ENCODE peak calls at places on chromosomes 5 and 9, in seven cellular contexts. One of them, this sample, is unnamed.

GRCh38 chr5:139761501-139761900 is 34.1 kb upstream of the PSD2 start:
- DNase-seq in lower leg skin: no peak
- DNase-seq in OCI-LY7: no peak
- DNase-seq in CD8-positive, alpha-beta memory T cell: no peak
- DNase-seq in IMR-90: no peak
- DNase-seq in left lung: no peak
- DNase-seq in cardiac muscle cell: no peak
- DNase-seq in this sample: no peak

GRCh38 chr5:37774912-37775483 is 64.8 kb downstream of the GDNF start:
- DNase-seq in OCI-LY7: peak; percentile 7
- DNase-seq in IMR-90: peak; percentile 31
- DNase-seq in lower leg skin: no peak
- DNase-seq in cardiac muscle cell: no peak
- DNase-seq in left lung: no peak
- DNase-seq in CD8-positive, alpha-beta memory T cell: no peak
- DNase-seq in this sample: peak; percentile 8

GRCh38 chr5:38548064-38548759 is 8.2 kb downstream of the LIFR start:
- DNase-seq in CD8-positive, alpha-beta memory T cell: no peak
- DNase-seq in OCI-LY7: no peak
- DNase-seq in lower leg skin: no peak
- DNase-seq in cardiac muscle cell: no peak
- DNase-seq in IMR-90: no peak
- DNase-seq in left lung: no peak
- DNase-seq in this sample: no peak

GRCh38 chr9:134475051-134475790 is 149.0 kb downstream of the RXRA start:
- DNase-seq in CD8-positive, alpha-beta memory T cell: no peak
- DNase-seq in left lung: no peak
- DNase-seq in cardiac muscle cell: no peak
- DNase-seq in IMR-90: peak; percentile 81
- DNase-seq in lower leg skin: peak; percentile 95
- DNase-seq in OCI-LY7: no peak
- DNase-seq in this sample: no peak

GRCh38 chr9:10268500-10269485 is 344.0 kb downstream of the PTPRD start:
- DNase-seq in OCI-LY7: peak; percentile 50
- DNase-seq in cardiac muscle cell: peak; percentile 78
- DNase-seq in IMR-90: peak; percentile 12
- DNase-seq in left lung: no peak
- DNase-seq in lower leg skin: no peak
- DNase-seq in CD8-positive, alpha-beta memory T cell: no peak
- DNase-seq in this sample: no peak

GRCh38 chr9:95497772-95498171 is 19.0 kb downstream of the PTCH1 start:
- DNase-seq in OCI-LY7: no peak
- DNase-seq in IMR-90: peak; percentile 77
- DNase-seq in CD8-positive, alpha-beta memory T cell: no peak
- DNase-seq in left lung: no peak
- DNase-seq in lower leg skin: no peak
- DNase-seq in cardiac muscle cell: no peak
- DNase-seq in this sample: no peak

GRCh38 chr5:174724484-174725260 is at the start of gene MSX2:
- DNase-seq in cardiac muscle cell: peak; percentile 98
- DNase-seq in IMR-90: peak; percentile 86
- DNase-seq in CD8-positive, alpha-beta memory T cell: no peak
- DNase-seq in lower leg skin: peak; percentile 97
- DNase-seq in OCI-LY7: no peak
- DNase-seq in left lung: peak; percentile 89
- DNase-seq in this sample: no peak

GRCh38 chr9:93064392-93065124 is 6.1 kb downstream of the SUSD3 start:
- DNase-seq in OCI-LY7: peak; percentile 98
- DNase-seq in cardiac muscle cell: no peak
- DNase-seq in IMR-90: no peak
- DNase-seq in lower leg skin: no peak
- DNase-seq in CD8-positive, alpha-beta memory T cell: peak; percentile 96
- DNase-seq in left lung: peak; percentile 83
- DNase-seq in this sample: peak; percentile 93

GRCh38 chr5:175694371-175695160 is 36.7 kb downstream of the HRH2 start:
- DNase-seq in OCI-LY7: no peak
- DNase-seq in cardiac muscle cell: no peak
- DNase-seq in lower leg skin: no peak
- DNase-seq in IMR-90: no peak
- DNase-seq in left lung: peak; percentile 65
- DNase-seq in CD8-positive, alpha-beta memory T cell: no peak
- DNase-seq in this sample: no peak

GRCh38 chr9:88922091-88922490 is 69.2 kb upstream of the S1PR3 start:
- DNase-seq in IMR-90: no peak
- DNase-seq in OCI-LY7: peak; percentile 93
- DNase-seq in CD8-positive, alpha-beta memory T cell: peak; percentile 78
- DNase-seq in lower leg skin: no peak
- DNase-seq in left lung: no peak
- DNase-seq in cardiac muscle cell: no peak
- DNase-seq in this sample: peak; percentile 37

GRCh38 chr5:56802235-56802634 is 13.1 kb upstream of the MAP3K1 start:
- DNase-seq in lower leg skin: no peak
- DNase-seq in OCI-LY7: no peak
- DNase-seq in cardiac muscle cell: no peak
- DNase-seq in IMR-90: no peak
- DNase-seq in CD8-positive, alpha-beta memory T cell: no peak
- DNase-seq in left lung: no peak
- DNase-seq in this sample: no peak

GRCh38 chr5:173940269-173940668 is 48.7 kb upstream of the C5orf47 start:
- DNase-seq in cardiac muscle cell: no peak
- DNase-seq in left lung: no peak
- DNase-seq in CD8-positive, alpha-beta memory T cell: no peak
- DNase-seq in OCI-LY7: no peak
- DNase-seq in lower leg skin: no peak
- DNase-seq in IMR-90: no peak
- DNase-seq in this sample: no peak

GRCh38 chr5:43231977-43232376 is 40.0 kb downstream of the NIM1K start:
- DNase-seq in CD8-positive, alpha-beta memory T cell: no peak
- DNase-seq in OCI-LY7: peak; percentile 13
- DNase-seq in left lung: no peak
- DNase-seq in lower leg skin: no peak
- DNase-seq in IMR-90: no peak
- DNase-seq in cardiac muscle cell: no peak
- DNase-seq in this sample: no peak

GRCh38 chr5:149937610-149938009 is 7.0 kb downstream of the PDE6A start:
- DNase-seq in CD8-positive, alpha-beta memory T cell: no peak
- DNase-seq in left lung: no peak
- DNase-seq in IMR-90: no peak
- DNase-seq in lower leg skin: no peak
- DNase-seq in cardiac muscle cell: no peak
- DNase-seq in OCI-LY7: no peak
- DNase-seq in this sample: no peak

DNA sequence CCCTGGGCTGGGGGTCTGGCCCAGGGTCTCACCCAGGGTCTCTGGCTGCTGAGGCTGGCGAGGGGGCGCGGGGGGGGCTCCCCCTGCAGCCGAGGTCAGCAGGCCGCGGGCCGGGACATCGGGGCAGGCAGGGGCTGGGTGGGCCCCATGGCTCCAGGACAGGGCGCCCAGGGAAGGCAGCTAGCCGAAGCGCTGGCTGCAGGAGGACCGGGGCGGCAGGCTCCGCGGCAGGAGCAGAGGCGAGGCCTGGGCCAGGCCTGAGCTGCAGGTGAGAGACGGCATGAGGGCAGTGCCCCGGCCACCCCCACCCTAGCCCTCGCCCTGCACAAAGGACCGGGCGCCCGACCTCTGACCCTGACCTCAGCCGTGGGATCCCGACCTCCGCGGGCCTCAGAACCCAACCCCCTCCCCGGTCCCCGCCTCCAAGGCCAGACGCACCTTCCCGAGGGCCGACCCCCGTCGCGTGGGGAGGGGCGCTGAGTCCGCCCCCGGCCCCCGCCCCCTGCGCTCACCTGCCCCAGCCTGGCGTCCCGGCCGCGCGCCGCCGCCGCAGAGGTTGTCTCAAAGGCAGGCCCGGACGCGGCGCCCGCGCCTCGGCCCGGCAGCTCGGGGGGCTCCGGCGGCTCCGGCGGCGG is 446 bp downstream of the RNF208 start:
- DNase-seq in lower leg skin: no peak
- DNase-seq in IMR-90: no peak
- DNase-seq in left lung: no peak
- DNase-seq in cardiac muscle cell: peak; percentile 57
- DNase-seq in CD8-positive, alpha-beta memory T cell: peak; percentile 52
- DNase-seq in OCI-LY7: no peak
- DNase-seq in this sample: no peak
- H3K4me3 ChIP-seq in lower leg skin: no peak overlapping the region
- H3K4me3 ChIP-seq in IMR-90: peak overlapping the region; percentile 25
- H3K4me3 ChIP-seq in left lung: peak overlapping the region; percentile 31
- H3K4me3 ChIP-seq in cardiac muscle cell: peak overlapping the region; percentile 59
- H3K4me3 ChIP-seq in CD8-positive, alpha-beta memory T cell: no peak overlapping the region
- H3K4me3 ChIP-seq in OCI-LY7: peak overlapping the region; percentile 30
- H3K4me3 ChIP-seq in this sample: peak overlapping the region; percentile 61

DNA sequence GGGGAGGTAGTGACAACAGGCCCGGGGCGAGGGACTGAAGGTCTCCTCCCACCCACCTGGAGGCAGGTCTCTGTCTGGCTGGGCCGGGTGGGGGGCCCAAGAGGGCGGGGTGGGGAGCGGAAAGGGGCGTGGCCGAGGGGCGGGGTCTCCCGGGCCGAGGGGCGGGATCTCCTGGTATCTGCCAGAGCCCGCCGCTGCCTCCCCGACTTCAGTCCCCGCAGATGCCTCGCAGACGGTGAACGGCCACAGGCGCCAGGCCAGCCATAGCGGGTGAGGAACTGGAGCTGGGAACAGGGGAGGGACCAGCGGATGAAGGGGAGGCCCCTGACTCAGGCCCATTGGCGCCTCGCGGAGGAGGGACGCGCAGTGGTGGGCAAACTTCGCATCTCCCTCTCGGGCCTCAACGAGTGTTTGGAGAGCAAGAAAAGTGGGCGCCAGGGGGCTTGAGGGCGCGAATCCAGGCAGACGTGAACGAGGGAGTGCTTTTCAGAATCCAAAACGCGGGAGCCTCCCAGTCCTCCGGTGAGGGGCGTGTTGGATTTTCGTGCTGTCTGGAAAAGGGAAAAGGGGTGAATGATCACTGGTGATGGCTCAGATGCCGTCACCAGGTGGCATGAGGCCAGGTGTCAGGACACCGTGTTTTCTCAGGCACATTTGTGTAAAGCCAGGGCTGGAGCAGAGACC is at the start of gene ADGRD2:
- DNase-seq in OCI-LY7: no peak
- DNase-seq in cardiac muscle cell: peak; percentile 72
- DNase-seq in left lung: peak; percentile 67
- DNase-seq in IMR-90: peak; percentile 4
- DNase-seq in CD8-positive, alpha-beta memory T cell: no peak
- DNase-seq in lower leg skin: no peak
- DNase-seq in this sample: no peak
- H3K4me3 ChIP-seq in OCI-LY7: no peak within 1 kb of the TSS
- H3K4me3 ChIP-seq in cardiac muscle cell: no peak within 1 kb of the TSS
- H3K4me3 ChIP-seq in left lung: no peak within 1 kb of the TSS
- H3K4me3 ChIP-seq in IMR-90: no peak within 1 kb of the TSS
- H3K4me3 ChIP-seq in CD8-positive, alpha-beta memory T cell: no peak within 1 kb of the TSS
- H3K4me3 ChIP-seq in lower leg skin: no peak within 1 kb of the TSS
- H3K4me3 ChIP-seq in this sample: no peak within 1 kb of the TSS

DNA sequence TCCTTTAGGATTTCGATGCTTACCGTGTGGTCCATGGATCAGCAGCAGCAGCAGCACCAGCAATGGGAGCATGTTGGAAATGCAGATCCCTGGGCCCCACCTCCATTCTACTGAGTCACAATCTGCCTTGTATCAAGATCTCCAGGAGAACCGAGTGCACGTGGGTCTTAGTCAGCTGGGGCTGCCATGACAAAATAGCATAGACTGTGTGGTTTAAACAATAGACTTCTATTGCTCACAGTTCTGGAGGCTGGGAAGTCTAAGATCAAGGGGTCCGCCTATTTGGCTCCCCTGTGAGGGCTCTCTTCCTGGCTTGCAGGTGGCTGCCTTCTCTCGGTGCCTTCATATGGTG is 1.3 kb upstream of the PROP1 start:
- DNase-seq in cardiac muscle cell: no peak
- DNase-seq in OCI-LY7: no peak
- DNase-seq in CD8-positive, alpha-beta memory T cell: no peak
- DNase-seq in IMR-90: no peak
- DNase-seq in lower leg skin: no peak
- DNase-seq in left lung: no peak
- DNase-seq in this sample: no peak
- H3K4me3 ChIP-seq in cardiac muscle cell: no peak overlapping the region
- H3K4me3 ChIP-seq in OCI-LY7: no peak overlapping the region
- H3K4me3 ChIP-seq in CD8-positive, alpha-beta memory T cell: no peak overlapping the region
- H3K4me3 ChIP-seq in IMR-90: no peak overlapping the region
- H3K4me3 ChIP-seq in lower leg skin: no peak overlapping the region
- H3K4me3 ChIP-seq in left lung: no peak overlapping the region
- H3K4me3 ChIP-seq in this sample: no peak overlapping the region

GRCh38 chr5:180495991-180496741 is 2.0 kb downstream of the CNOT6 start:
- DNase-seq in cardiac muscle cell: no peak
- DNase-seq in lower leg skin: peak; percentile 18
- DNase-seq in left lung: no peak
- DNase-seq in IMR-90: no peak
- DNase-seq in OCI-LY7: no peak
- DNase-seq in CD8-positive, alpha-beta memory T cell: no peak
- DNase-seq in this sample: no peak
- H3K4me3 ChIP-seq in cardiac muscle cell: no peak overlapping the region
- H3K4me3 ChIP-seq in lower leg skin: no peak overlapping the region
- H3K4me3 ChIP-seq in left lung: peak overlapping the region; percentile 98
- H3K4me3 ChIP-seq in IMR-90: no peak overlapping the region
- H3K4me3 ChIP-seq in OCI-LY7: peak overlapping the region; percentile 87
- H3K4me3 ChIP-seq in CD8-positive, alpha-beta memory T cell: no peak overlapping the region
- H3K4me3 ChIP-seq in this sample: no peak overlapping the region

DNA sequence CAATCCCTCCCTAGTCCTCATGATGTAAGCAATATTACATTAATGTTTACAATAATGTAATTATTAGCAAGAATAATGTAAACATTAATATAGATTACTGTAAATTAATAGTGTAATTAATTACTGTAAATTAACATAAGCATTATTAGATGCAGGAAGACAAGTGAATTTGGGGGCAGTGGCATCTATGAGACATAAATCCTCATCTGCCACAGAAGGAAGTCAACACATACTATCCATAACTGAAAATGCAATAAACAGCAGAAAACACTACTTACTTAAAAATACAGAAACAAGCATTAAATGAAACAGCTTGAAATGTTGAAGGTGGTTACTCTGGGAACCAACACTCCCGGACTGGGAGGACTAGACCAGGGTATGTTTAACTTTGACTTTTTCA is 685 bp upstream of the NIPSNAP3A start:
- DNase-seq in cardiac muscle cell: no peak
- DNase-seq in left lung: no peak
- DNase-seq in IMR-90: no peak
- DNase-seq in lower leg skin: no peak
- DNase-seq in OCI-LY7: peak; percentile 9
- DNase-seq in CD8-positive, alpha-beta memory T cell: no peak
- DNase-seq in this sample: no peak
- H3K4me3 ChIP-seq in cardiac muscle cell: peak overlapping the region; percentile 53
- H3K4me3 ChIP-seq in left lung: peak overlapping the region; percentile 88
- H3K4me3 ChIP-seq in IMR-90: peak overlapping the region; percentile 80
- H3K4me3 ChIP-seq in lower leg skin: no peak overlapping the region
- H3K4me3 ChIP-seq in OCI-LY7: peak overlapping the region; percentile 93
- H3K4me3 ChIP-seq in CD8-positive, alpha-beta memory T cell: peak overlapping the region; percentile 76
- H3K4me3 ChIP-seq in this sample: peak overlapping the region; percentile 73